ENCODE peak calls at places on chromosomes 12 and 14, in eight cellular contexts. Y is AG09319; C is CD8-positive, alpha-beta T cell; W is neural progenitor cell; N is coronary artery; V is AG09309; D is endodermal cell; Q is hepatocyte. I is an unnamed sample.

GRCh38 chr12:97283297-97283696 is 179.3 kb upstream of the RMST start:
- DNase-seq in Y (no peak), C (no peak), W (peak; percentile 32), N (no peak), V (no peak), D (peak; percentile 81), Q (no peak), I (no peak)

GRCh38 chr12:111359231-111359913 is 9.5 kb downstream of the PHETA1 start:
- DNase-seq in Y (no peak), C (peak; percentile 21), W (no peak), N (no peak), V (no peak), D (no peak), Q (no peak), I (no peak)

GRCh38 chr12:120642806-120643205 is 2.4 kb downstream of the CABP1 start:
- DNase-seq in Y (no peak), C (no peak), W (no peak), N (no peak), V (no peak), D (no peak), Q (no peak), I (no peak)

GRCh38 chr12:48954781-48955501 is 2.3 kb downstream of the ARF3 start:
- DNase-seq in Y (no peak), C (no peak), W (no peak), N (no peak), V (no peak), D (no peak), Q (no peak), I (no peak)

GRCh38 chr12:97800561-97800960 is 338.0 kb downstream of the RMST start:
- DNase-seq in Y (no peak), C (no peak), W (no peak), N (no peak), V (no peak), D (no peak), Q (no peak), I (no peak)

GRCh38 chr12:6110006-6110405 is 14.5 kb downstream of the VWF start:
- DNase-seq in Y (no peak), C (no peak), W (no peak), N (no peak), V (no peak), D (peak; percentile 22), Q (no peak), I (no peak)

GRCh38 chr12:111384596-111384995 is 15.7 kb upstream of the PHETA1 start:
- DNase-seq in Y (no peak), C (no peak), W (no peak), N (no peak), V (no peak), D (no peak), Q (no peak), I (no peak)

GRCh38 chr14:38342803-38343202 is 86.9 kb upstream of the CLEC14A start:
- DNase-seq in Y (no peak), C (no peak), W (no peak), N (no peak), V (peak; percentile 80), D (no peak), Q (no peak), I (no peak)

GRCh38 chr12:52647601-52648000 is 4.4 kb downstream of the KRT2 start:
- DNase-seq in Y (no peak), C (no peak), W (no peak), N (peak; percentile 52), V (no peak), D (peak; percentile 35), Q (no peak), I (peak; percentile 67)

GRCh38 chr12:111759276-111759675 is 7.5 kb upstream of the ALDH2 start:
- DNase-seq in Y (no peak), C (no peak), W (no peak), N (no peak), V (no peak), D (no peak), Q (no peak), I (no peak)

GRCh38 chr12:127107744-127108143 is 1159.2 kb upstream of the TMEM132C start:
- DNase-seq in Y (no peak), C (no peak), W (no peak), N (no peak), V (no peak), D (no peak), Q (no peak), I (no peak)

GRCh38 chr12:51814311-51815088 is 34.0 kb downstream of the FIGNL2 start:
- DNase-seq in Y (peak; percentile 56), C (peak; percentile 71), W (peak; percentile 92), N (no peak), V (peak; percentile 24), D (peak; percentile 95), Q (peak; percentile 90), I (peak; percentile 90)

GRCh38 chr14:75821828-75822521 is 159.8 kb downstream of the TGFB3 start:
- DNase-seq in Y (no peak), C (no peak), W (no peak), N (no peak), V (no peak), D (no peak), Q (peak; percentile 19), I (no peak)
- TF ChIP-seq CTCF in Y (no peak), C (no peak), W (no peak), N (no peak), V (no peak), D (no peak), Q (no peak), I (no peak)

DNA sequence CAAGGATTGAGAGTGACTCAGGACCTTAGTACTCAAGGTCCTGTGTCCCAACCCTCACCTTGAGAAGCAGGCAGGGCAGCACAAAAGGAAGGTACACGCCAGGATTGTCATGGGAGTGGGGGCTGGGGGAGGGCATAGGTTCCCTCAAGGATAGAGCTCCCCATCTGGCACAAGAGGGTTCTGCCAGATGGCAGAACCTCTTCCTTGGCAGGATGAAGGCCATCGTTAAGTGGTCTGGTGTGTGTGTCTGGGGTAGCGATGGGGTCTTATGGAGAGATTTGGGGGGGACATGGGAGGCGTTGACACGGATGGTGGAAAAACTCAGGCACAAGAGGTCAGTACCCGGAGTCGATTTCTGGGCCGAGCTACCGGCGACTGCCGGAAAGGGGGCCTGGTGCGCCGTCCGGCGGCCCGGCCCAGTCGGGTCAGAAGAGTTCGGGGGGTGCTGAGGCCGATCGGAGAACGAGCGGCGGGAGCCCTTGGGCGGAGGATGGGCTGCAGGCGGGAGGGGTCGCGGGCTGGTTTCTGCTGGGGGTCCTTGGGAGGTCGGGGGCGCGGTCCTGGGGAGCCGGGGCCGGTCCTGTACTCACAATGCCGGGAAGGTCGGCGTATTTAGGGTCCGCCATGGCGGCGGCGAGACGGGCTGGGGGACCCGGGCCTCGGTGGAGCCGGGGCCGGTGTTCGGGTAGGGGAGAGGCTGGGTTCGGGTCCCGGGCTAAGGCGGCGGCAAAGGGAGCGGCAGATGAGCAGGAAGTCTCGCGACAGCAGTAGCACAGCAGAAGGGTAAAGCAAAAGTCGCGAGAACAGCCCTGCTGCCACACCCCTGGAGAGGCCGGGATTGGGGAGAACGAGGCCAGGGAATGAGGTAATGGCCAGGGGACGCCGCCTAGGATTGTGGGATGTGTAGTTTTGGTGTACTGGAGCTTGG is at the start of gene DCTN2:
- DNase-seq in Y (peak; percentile 92), C (peak; percentile 88), W (peak; percentile 98), N (peak; percentile 97), V (peak; percentile 88), D (peak; percentile 99), Q (peak; percentile 97), I (peak; percentile 98)
- TF ChIP-seq CTCF in Y (no peak), C (no peak), W (peak; percentile 7), N (no peak), V (no peak), D (no peak), Q (peak; percentile 3), I (peak; percentile 23)

GRCh38 chr12:112855375-112855774 is 51.4 kb upstream of the OAS1 start:
- DNase-seq in Y (no peak), C (no peak), W (peak; percentile 60), N (no peak), V (no peak), D (peak; percentile 84), Q (no peak), I (no peak)
- TF ChIP-seq CTCF in Y (no peak), C (no peak), W (peak; percentile 40), N (no peak), V (peak; percentile 14), D (peak; percentile 57), Q (peak; percentile 9), I (no peak)

DNA sequence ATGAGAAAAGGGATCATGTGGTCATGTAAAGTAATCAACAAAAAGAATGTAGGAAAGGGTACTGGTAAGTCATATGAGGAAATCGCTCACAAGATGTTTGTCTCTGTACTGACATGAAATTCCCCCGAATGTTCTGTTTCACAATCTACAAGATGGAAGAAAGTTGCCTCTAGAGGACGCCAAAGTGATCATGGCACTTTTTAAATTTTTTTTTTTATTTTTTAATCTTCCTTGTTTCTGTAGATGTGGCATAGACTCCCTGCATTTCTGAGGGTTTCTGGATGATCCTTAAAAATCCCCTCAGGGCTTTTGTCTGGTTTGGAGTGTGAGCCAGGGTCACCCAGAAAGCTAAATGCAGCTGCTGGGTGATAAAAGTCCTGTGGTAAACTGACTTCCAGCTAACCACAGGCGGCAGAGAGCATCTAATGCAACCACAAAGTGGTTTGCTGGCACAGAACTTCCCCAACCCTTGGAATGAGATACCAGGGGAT is 393.6 kb downstream of the CCDC91 start:
- DNase-seq in Y (peak; percentile 30), C (no peak), W (no peak), N (no peak), V (peak; percentile 95), D (no peak), Q (peak; percentile 15), I (no peak)
- TF ChIP-seq CTCF in Y (peak; percentile 36), C (no peak), W (peak; percentile 26), N (no peak), V (peak; percentile 64), D (peak; percentile 79), Q (peak; percentile 23), I (peak; percentile 24)